ENCODE peak calls at places on chromosomes 2 and 18, in ten cellular contexts. H, O, C, V, I, D, K, Y, E and X are unnamed samples. For H3K4me1, the result is how much of the 10 kb centered on the place peaks cover.

GRCh38 chr2:24164416-24164973 is 10.4 kb upstream of the FAM228A start:
- DNase-seq in H (peak), O (no peak), C (peak), V (no peak), I (peak), D (peak), K (peak), Y (peak), E (peak), X (peak)

GRCh38 chr2:229879551-229879950 is 42.3 kb downstream of the TRIP12 start:
- DNase-seq in H (no peak), O (no peak), C (no peak), V (no peak), I (no peak), D (no peak), K (no peak), Y (no peak), E (no peak), X (no peak)

GRCh38 chr2:197163755-197164753 is 146.5 kb downstream of the ANKRD44 start:
- DNase-seq in H (peak), O (no peak), C (no peak), V (no peak), I (peak), D (no peak), K (peak), Y (no peak), E (no peak), X (no peak)

GRCh38 chr2:75416420-75417342 is 144.1 kb downstream of the EVA1A start:
- DNase-seq in H (peak), O (no peak), C (no peak), V (no peak), I (no peak), D (peak), K (no peak), Y (no peak), E (no peak), X (no peak)

GRCh38 chr2:85452237-85452636 is 33.7 kb downstream of the SH2D6 start:
- DNase-seq in H (no peak), O (no peak), C (no peak), V (no peak), I (no peak), D (no peak), K (no peak), Y (no peak), E (no peak), X (no peak)

GRCh38 chr2:71748227-71748626 is 294.9 kb downstream of the DYSF start:
- DNase-seq in H (no peak), O (no peak), C (no peak), V (peak), I (peak), D (no peak), K (peak), Y (no peak), E (no peak), X (no peak)

GRCh38 chr18:3466051-3466450 is 16.1 kb downstream of the TGIF1 start:
- DNase-seq in H (peak), O (no peak), C (no peak), V (peak), I (peak), D (no peak), K (peak), Y (no peak), E (no peak), X (no peak)

GRCh38 chr18:45054595-45054994 is 373.9 kb downstream of the SETBP1 start:
- DNase-seq in H (peak), O (no peak), C (no peak), V (no peak), I (no peak), D (no peak), K (no peak), Y (no peak), E (no peak), X (no peak)

GRCh38 chr2:32652555-32653209 is 24.8 kb downstream of the TTC27 start:
- DNase-seq in H (no peak), O (no peak), C (no peak), V (peak), I (no peak), D (no peak), K (no peak), Y (no peak), E (no peak), X (no peak)

GRCh38 chr2:128424806-128425205 is 106.1 kb upstream of the HS6ST1 start:
- DNase-seq in H (no peak), O (no peak), C (no peak), V (no peak), I (peak), D (no peak), K (no peak), Y (peak), E (no peak), X (no peak)

GRCh38 chr2:200578778-200579177 is 7.0 kb upstream of the AOX1 start:
- DNase-seq in H (peak), O (no peak), C (no peak), V (peak), I (peak), D (no peak), K (peak), Y (no peak), E (no peak), X (no peak)

GRCh38 chr18:79580481-79581171 is 99.0 kb upstream of the CTDP1 start:
- DNase-seq in H (no peak), O (peak), C (no peak), V (no peak), I (no peak), D (no peak), K (no peak), Y (peak), E (no peak), X (no peak)

GRCh38 chr2:47083485-47083884 is 71.6 kb downstream of the STPG4 start:
- DNase-seq in H (no peak), O (peak), C (no peak), V (no peak), I (no peak), D (no peak), K (no peak), Y (no peak), E (no peak), X (no peak)

GRCh38 chr2:11596801-11597200 is 63.0 kb downstream of the GREB1 start:
- DNase-seq in H (no peak), O (peak), C (no peak), V (no peak), I (no peak), D (no peak), K (no peak), Y (no peak), E (no peak), X (no peak)

GRCh38 chr18:57051586-57052044 is 95.3 kb upstream of the BOD1L2 start:
- DNase-seq in H (peak), O (no peak), C (no peak), V (no peak), I (peak), D (no peak), K (no peak), Y (no peak), E (no peak), X (peak)

GRCh38 chr18:37537868-37538525 is 27.6 kb downstream of the CELF4 start:
- DNase-seq in H (peak), O (peak), C (no peak), V (peak), I (peak), D (no peak), K (peak), Y (peak), E (peak), X (peak)

GRCh38 chr2:15986644-15987043 is 46.3 kb downstream of the MYCN start:
- DNase-seq in H (no peak), O (no peak), C (no peak), V (no peak), I (no peak), D (no peak), K (no peak), Y (no peak), E (no peak), X (no peak)

GRCh38 chr2:230967113-230967512 is 28.8 kb upstream of the SPATA3 start:
- DNase-seq in H (no peak), O (no peak), C (no peak), V (no peak), I (no peak), D (no peak), K (no peak), Y (no peak), E (no peak), X (no peak)

GRCh38 chr18:47260138-47260923 is 8.9 kb upstream of the SKOR2 start:
- DNase-seq in H (peak), O (no peak), C (no peak), V (peak), I (peak), D (no peak), K (peak), Y (peak), E (no peak), X (peak)

GRCh38 chr2:47904903-47905453 is 1.3 kb downstream of the FBXO11 start:
- DNase-seq in H (no peak), O (peak), C (no peak), V (no peak), I (peak), D (peak), K (peak), Y (peak), E (no peak), X (peak)

GRCh38 chr18:48163184-48164095 is 233.0 kb upstream of the SMAD2 start:
- DNase-seq in H (no peak), O (no peak), C (no peak), V (no peak), I (no peak), D (no peak), K (no peak), Y (no peak), E (no peak), X (no peak)

GRCh38 chr2:12081481-12082210 is 335.2 kb downstream of the LPIN1 start:
- DNase-seq in H (no peak), O (no peak), C (peak), V (no peak), I (no peak), D (peak), K (no peak), Y (no peak), E (no peak), X (no peak)

GRCh38 chr2:169772651-169773050 is 26.0 kb upstream of the SSB start:
- DNase-seq in H (no peak), O (no peak), C (no peak), V (peak), I (no peak), D (no peak), K (no peak), Y (no peak), E (no peak), X (no peak)
- H3K4me1 ChIP-seq in H (under half), O (under half), C (under half), V (under half), I (under half), D (under half), K (under half), Y (under half), E (under half), X (under half)

DNA sequence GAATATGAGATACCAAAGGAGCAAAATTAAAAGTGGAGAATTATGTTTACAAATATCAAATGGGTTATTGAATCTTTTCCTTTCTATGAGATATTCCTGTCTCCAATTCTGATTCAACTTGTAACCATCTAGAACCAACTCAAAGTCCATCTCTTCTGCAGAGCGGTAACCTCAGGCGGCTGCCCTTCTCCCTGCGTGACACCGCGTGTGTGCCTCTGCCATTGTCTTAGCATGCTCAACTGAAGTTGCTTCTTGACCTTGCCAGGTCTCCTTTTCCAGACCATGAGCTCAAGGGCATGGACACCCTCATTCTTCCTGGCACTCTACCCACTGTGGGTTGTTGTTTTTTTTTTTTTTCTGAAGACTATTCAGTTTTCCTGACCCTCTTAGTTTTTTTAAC is 104.0 kb upstream of the FOSL2 start:
- DNase-seq in H (no peak), O (no peak), C (no peak), V (no peak), I (no peak), D (no peak), K (no peak), Y (no peak), E (no peak), X (no peak)
- H3K4me1 ChIP-seq in H (under half), O (under half), C (under half), V (under half), I (under half), D (under half), K (under half), Y (under half), E (under half), X (under half)

DNA sequence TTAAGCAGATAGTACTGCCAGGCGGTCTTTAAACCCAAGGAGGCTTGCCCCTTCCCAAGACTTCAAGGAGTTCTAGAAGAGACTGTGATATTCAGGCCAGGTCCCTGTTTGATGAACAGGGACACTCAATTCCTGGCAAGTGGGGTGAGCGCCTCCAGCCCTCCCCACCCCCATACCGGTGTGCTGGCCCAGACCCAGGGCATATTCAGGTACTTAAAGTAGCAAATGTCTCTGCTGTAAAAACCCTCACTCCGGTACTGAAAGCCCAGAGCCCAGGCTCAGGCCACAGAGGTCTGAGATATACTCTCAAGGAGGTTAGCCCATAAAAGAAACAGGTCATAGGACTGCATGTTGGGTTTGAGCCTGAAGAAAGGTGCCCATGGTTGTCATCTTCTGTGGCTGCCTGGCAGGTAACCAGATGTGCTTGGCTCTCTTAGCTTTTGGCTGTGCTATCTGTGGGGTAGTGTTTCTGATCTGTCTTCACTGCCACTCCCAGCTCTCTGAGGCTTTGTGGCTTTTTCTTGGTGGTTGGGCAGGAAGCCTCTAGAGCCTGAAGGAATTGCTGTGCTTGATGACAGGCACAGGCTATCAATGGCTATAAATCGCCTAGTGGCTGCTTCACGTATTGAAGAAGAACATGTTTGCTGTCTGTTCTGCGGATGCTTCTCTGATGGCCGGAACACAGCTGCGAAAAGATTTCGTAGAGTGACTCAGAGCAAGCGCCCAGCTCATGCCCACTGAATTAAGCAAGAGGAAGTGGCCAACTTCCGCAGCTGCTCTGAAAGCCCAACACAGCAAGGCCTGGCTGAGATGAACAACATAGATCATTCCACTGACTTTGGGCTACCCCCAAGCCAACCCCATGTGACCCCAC is 63.3 kb upstream of the ALPP start:
- DNase-seq in H (no peak), O (peak), C (peak), V (peak), I (peak), D (peak), K (peak), Y (peak), E (no peak), X (no peak)
- H3K4me1 ChIP-seq in H (under half), O (half or more), C (half or more), V (under half), I (under half), D (half or more), K (under half), Y (under half), E (under half), X (under half)

GRCh38 chr2:105792561-105792960 is 47.8 kb downstream of the NCK2 start:
- DNase-seq in H (no peak), O (no peak), C (no peak), V (no peak), I (no peak), D (no peak), K (no peak), Y (no peak), E (no peak), X (no peak)
- H3K4me1 ChIP-seq in H (under half), O (half or more), C (half or more), V (under half), I (under half), D (half or more), K (under half), Y (under half), E (under half), X (under half)

DNA sequence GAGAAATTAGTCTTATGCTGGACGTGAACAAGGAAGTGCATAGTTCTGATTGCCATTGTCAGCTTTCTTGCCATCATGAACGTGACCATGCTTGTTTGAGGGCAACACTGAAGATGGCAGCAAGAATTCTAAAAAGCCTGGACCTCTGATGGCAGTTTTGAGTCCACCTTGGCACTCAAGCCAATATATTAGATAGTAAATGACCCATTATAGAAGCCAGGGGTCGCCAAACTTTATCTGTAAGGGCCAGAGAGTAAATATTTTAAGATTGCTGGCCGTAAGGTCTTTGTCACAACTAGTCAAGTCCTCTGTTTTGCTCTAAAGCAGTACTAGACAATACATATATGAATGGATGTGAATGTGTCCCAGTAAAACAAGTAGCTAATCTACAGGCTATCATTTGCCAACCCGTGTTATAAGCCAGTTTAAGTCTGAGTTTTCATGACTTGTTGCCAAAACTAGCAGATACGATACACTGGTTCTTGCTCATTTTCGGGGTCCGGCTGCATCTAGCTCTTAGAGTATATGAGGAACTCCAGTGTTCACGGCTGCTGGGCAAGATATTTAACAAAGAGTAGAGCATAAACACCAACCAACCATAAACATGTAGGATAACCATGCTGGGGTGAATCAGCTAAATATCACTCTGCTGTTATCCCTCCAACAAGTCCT is 73.1 kb upstream of the PELI1 start:
- DNase-seq in H (no peak), O (no peak), C (no peak), V (no peak), I (no peak), D (no peak), K (no peak), Y (no peak), E (no peak), X (no peak)
- H3K4me1 ChIP-seq in H (under half), O (half or more), C (under half), V (under half), I (under half), D (under half), K (under half), Y (under half), E (under half), X (under half)